ENCODE peak calls at places on chromosomes 3 and 15, in five cellular contexts. O is H1, P is A549, W is HepG2, J is K562. A is an unnamed sample. For H3K4me1, the result is how much of the 10 kb centered on the place peaks cover.

GRCh38 chr3:182364723-182365650 is 428.3 kb upstream of the ATP11B start:
- DNase-seq in O (no peak), P (no peak), W (no peak), J (peak), A (peak)

GRCh38 chr15:39511915-39512260 is 69.0 kb upstream of the THBS1 start:
- DNase-seq in O (no peak), P (no peak), W (no peak), J (no peak), A (peak)

GRCh38 chr15:80034633-80035032 is 24.8 kb upstream of the ZFAND6 start:
- DNase-seq in O (no peak), P (no peak), W (no peak), J (no peak), A (no peak)

GRCh38 chr3:196792771-196793170 is 53.1 kb downstream of the PAK2 start:
- DNase-seq in O (no peak), P (no peak), W (peak), J (no peak), A (peak)

GRCh38 chr15:36359286-36359685 is 220.1 kb upstream of the CDIN1 start:
- DNase-seq in O (no peak), P (no peak), W (no peak), J (no peak), A (no peak)

GRCh38 chr15:38398134-38398533 is 55.8 kb upstream of the FAM98B start:
- DNase-seq in O (no peak), P (no peak), W (peak), J (no peak), A (peak)

GRCh38 chr3:136932518-136932917 is 25.3 kb upstream of the IL20RB start:
- DNase-seq in O (no peak), P (no peak), W (no peak), J (no peak), A (peak)

GRCh38 chr15:78130466-78131294 is 565 bp downstream of the CIB2 start:
- DNase-seq in O (peak), P (no peak), W (no peak), J (peak), A (no peak)

GRCh38 chr3:125582707-125583106 is 12.6 kb downstream of the OSBPL11 start:
- DNase-seq in O (no peak), P (no peak), W (peak), J (peak), A (no peak)

GRCh38 chr15:31437686-31438085 is 111.1 kb downstream of the KLF13 start:
- DNase-seq in O (no peak), P (no peak), W (no peak), J (no peak), A (no peak)

GRCh38 chr15:59170295-59170881 is 36.3 kb upstream of the LDHAL6B start:
- DNase-seq in O (no peak), P (no peak), W (peak), J (no peak), A (peak)

GRCh38 chr15:101206173-101206572 is 45.7 kb downstream of the CHSY1 start:
- DNase-seq in O (no peak), P (no peak), W (no peak), J (no peak), A (no peak)

GRCh38 chr3:123658118-123658859 is 73.4 kb upstream of the HACD2 start:
- DNase-seq in O (no peak), P (no peak), W (no peak), J (no peak), A (peak)

GRCh38 chr3:123658860-123659221 is 74.0 kb upstream of the HACD2 start:
- DNase-seq in O (no peak), P (no peak), W (no peak), J (no peak), A (no peak)

GRCh38 chr3:123661973-123662372 is 77.1 kb upstream of the HACD2 start:
- DNase-seq in O (no peak), P (no peak), W (no peak), J (no peak), A (no peak)

GRCh38 chr3:123660276-123660675 is 75.4 kb upstream of the HACD2 start:
- DNase-seq in O (no peak), P (no peak), W (no peak), J (no peak), A (no peak)

GRCh38 chr3:123660900-123661299 is 76.0 kb upstream of the HACD2 start:
- DNase-seq in O (no peak), P (no peak), W (no peak), J (no peak), A (peak)
- H3K4me1 ChIP-seq in O (under half), P (under half), W (under half), J (under half), A (under half)

DNA sequence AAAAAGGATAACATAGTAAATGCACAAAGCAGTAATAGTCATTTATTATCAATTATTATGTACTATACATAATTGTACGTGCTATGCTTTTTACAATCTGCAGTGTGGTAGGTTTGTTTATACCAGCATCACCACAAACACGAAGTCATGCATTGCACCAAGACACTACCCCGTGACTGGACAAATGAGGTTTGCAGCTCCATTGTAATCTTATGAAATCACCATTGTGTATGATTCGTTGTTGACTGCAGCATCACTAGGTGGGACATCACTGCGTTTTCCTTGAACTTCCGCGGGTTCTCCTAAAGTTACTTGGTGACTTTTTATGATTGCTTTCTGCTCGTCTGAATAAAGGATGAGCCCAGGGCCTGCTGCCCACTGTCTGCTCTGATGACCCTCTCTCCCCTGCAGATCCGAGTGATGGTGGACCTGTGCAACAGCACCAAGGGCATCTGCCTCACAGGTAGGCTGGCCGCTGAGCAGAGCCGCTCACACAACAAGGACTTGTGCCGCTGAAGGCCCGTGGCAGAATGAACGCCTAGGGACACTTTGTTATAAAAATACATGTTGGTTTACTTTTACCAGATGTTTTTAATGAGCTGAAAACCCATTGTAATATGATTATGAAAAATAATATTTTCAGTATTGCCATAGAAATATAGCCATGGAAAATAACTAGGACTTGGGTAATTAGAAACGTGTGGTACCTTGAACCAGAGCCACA is 35.7 kb downstream of the GLDN start:
- DNase-seq in O (no peak), P (no peak), W (no peak), J (no peak), A (no peak)
- TF ChIP-seq JUN in O (no peak), P (no peak), W (no peak), J (no peak), A (no peak)

GRCh38 chr15:90015749-90016148 is 14.6 kb downstream of the ZNF710 start:
- DNase-seq in O (no peak), P (no peak), W (no peak), J (no peak), A (no peak)
- H3K4me1 ChIP-seq in O (under half), P (under half), W (under half), J (under half), A (under half)

DNA sequence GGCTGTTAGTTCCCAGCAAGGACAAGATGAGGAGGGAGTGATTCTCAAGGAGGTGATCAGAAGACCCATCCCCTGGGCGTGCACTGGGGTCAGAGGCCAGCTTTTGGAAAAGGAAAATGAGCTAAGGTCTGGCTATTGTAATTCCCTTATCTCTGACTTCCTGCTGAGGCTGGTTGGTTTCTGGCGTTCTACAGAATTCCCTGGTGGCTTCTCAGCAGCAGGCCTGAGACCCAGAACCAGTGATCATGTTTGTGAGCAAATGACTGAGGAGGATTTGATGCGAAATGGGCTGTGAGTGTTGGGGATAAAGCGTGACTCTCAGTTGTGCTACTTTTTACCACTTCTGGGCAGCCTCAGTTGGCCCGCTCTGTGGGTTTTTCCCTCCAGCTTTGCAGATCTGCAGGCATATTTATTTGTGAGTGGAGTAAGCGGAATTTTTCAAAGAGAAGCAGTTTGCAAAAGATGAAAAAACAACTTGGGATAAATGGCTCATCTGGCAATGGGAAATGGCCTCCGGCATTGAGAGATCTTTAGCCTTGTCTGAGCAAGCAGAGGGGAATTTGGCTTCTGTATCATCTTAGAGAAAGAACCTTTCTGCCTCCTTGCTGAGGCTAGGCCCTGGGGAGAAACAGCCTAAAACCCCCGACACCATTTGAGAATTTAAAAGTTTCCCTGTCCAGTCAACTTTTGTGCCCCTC is 102.7 kb downstream of the SLCO3A1 start:
- DNase-seq in O (no peak), P (no peak), W (no peak), J (no peak), A (no peak)
- TF ChIP-seq JUN in O (no peak), P (no peak), W (no peak), J (no peak), A (no peak)

DNA sequence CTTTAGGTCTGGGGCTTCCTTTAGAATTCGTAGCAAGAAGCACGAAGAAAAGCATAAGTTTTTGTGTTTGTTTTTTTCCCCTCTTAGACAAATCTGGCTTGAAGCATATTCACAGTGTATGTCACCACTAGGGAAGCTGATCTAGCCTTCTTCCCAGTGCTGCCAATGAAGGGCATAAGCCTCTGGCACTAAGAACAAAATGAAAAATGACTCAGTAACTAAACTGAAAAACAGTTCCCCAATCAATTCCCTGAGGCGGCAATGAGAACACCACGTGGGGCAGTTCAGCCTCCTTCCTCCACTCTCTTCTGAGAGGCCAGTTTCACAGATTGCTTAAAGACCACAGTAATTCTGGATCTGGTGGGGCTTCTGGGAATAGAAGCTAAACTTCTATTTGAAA is 338.1 kb downstream of the GAP43 start:
- DNase-seq in O (no peak), P (no peak), W (no peak), J (no peak), A (no peak)
- H3K4me1 ChIP-seq in O (under half), P (under half), W (under half), J (under half), A (under half)

GRCh38 chr3:57863380-57863779 is 107.3 kb downstream of the SLMAP start:
- DNase-seq in O (no peak), P (no peak), W (no peak), J (no peak), A (no peak)

GRCh38 chr3:57864853-57865252 is 108.7 kb downstream of the SLMAP start:
- DNase-seq in O (no peak), P (peak), W (no peak), J (peak), A (peak)

GRCh38 chr3:57862894-57863293 is 106.8 kb downstream of the SLMAP start:
- DNase-seq in O (no peak), P (no peak), W (no peak), J (no peak), A (no peak)
- TF ChIP-seq JUN in O (no peak), P (no peak), W (no peak), J (no peak), A (no peak)

GRCh38 chr3:46544771-46545503 is 21.2 kb downstream of the LRRC2 start:
- DNase-seq in O (no peak), P (no peak), W (no peak), J (no peak), A (no peak)

GRCh38 chr3:46542801-46543201 is 23.3 kb downstream of the LRRC2 start:
- DNase-seq in O (no peak), P (no peak), W (no peak), J (peak), A (no peak)

GRCh38 chr3:46549408-46549904 is 16.6 kb downstream of the LRRC2 start:
- DNase-seq in O (no peak), P (no peak), W (no peak), J (peak), A (no peak)

GRCh38 chr3:46546896-46547440 is 19.1 kb downstream of the LRRC2 start:
- DNase-seq in O (no peak), P (no peak), W (no peak), J (no peak), A (no peak)

GRCh38 chr3:46545695-46546630 is 20.1 kb downstream of the LRRC2 start:
- DNase-seq in O (no peak), P (no peak), W (no peak), J (no peak), A (no peak)
- H3K4me1 ChIP-seq in O (under half), P (under half), W (under half), J (half or more), A (under half)

DNA sequence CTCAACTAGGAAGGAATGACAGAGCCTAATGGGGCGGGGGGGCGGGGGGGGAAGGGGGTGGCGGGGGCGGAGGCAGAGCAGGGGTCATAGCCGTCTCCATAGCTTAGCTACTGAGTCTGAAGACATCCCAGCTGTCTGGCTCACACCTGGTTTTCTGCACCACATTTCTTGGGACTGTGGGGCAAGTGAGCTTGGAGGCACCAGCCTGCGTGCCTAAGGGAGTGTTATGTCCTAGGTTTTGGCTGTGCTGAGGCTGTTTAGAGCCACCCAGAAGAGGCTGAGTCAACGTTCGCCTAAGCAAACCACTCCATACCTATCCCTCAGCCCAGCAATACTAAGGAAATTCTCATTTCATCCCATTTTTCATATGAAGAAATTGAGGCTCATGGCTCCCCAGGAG is 1.4 kb downstream of the IL17RD start:
- DNase-seq in O (no peak), P (no peak), W (no peak), J (no peak), A (no peak)
- TF ChIP-seq JUN in O (no peak), P (no peak), W (no peak), J (no peak), A (no peak)

DNA sequence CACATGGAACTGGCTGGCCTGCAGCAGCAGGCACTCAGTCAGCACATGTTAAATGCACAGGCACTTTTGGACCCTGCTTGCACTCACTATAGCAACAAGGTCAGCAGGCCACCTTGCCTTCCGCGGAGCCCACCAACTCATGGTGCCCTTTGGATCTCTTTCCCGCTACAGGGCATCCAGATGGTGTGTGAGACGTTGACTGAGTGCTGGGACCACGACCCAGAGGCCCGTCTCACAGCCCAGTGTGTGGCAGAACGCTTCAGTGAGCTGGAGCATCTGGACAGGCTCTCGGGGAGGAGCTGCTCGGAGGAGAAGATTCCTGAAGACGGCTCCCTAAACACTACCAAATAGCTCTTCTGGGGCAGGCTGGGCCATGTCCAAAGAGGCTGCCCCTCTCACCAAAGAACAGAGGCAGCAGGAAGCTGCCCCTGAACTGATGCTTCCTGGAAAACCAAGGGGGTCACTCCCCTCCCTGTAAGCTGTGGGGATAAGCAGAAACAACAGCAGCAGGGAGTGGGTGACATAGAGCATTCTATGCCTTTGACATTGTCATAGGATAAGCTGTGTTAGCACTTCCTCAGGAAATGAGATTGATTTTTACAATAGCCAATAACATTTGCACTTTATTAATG is 85.0 kb downstream of the TGFBR2 start:
- DNase-seq in O (no peak), P (no peak), W (no peak), J (no peak), A (peak)
- H3K4me1 ChIP-seq in O (under half), P (half or more), W (half or more), J (under half), A (half or more)

DNA sequence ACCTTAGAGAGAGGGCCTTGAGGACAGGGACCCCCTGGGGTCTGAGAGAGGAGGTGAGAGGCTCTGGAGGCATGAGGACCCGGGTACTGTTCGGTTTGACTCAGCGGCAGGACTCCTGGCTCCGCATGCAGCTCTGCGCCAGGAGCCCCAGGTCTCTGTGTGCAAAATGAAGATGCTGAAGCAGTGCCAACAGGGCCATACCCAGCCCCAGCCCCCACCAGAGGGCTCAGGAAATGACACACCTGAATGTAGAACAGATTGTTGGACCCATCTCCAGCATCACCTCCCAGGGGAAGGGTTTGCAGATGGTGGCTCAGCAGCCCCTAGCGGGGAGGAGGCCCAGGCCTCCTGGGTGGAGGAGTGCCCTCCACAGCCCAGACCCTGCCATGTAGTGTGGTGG is 30.2 kb downstream of the EPHB3 start:
- DNase-seq in O (no peak), P (no peak), W (no peak), J (no peak), A (no peak)
- TF ChIP-seq JUN in O (no peak), P (no peak), W (no peak), J (no peak), A (no peak)